ENCODE peak calls at places on chromosomes 1 and 21, in nine cellular contexts. One of them, this sample, is unnamed.

GRCh38 chr1:172208635-172209034 is 211.8 kb upstream of the C1orf105 start:
- DNase-seq in neural crest cell: no peak
- DNase-seq in stimulated activated naive CD8-positive, alpha-beta T cell treated with anti-CD3 and anti-CD28 coated beads, Interleukin-15, amount 100 ng/mL, for 72 hours: no peak
- DNase-seq in fibroblast of pulmonary artery: no peak
- DNase-seq in Jurkat, Clone E6-1: no peak
- DNase-seq in GM12891: no peak
- DNase-seq in posterior cingulate gyrus: no peak
- DNase-seq in activated naive CD4-positive, alpha-beta T cell treated with Interleukin-2 at 50 U/mL for 16 hours: no peak
- DNase-seq in AG08396: no peak
- DNase-seq in this sample: no peak

GRCh38 chr1:92210701-92211100 is 7.0 kb upstream of the C1orf146 start:
- DNase-seq in stimulated activated naive CD8-positive, alpha-beta T cell treated with anti-CD3 and anti-CD28 coated beads, Interleukin-15, amount 100 ng/mL, for 72 hours: no peak
- DNase-seq in Jurkat, Clone E6-1: no peak
- DNase-seq in AG08396: no peak
- DNase-seq in activated naive CD4-positive, alpha-beta T cell treated with Interleukin-2 at 50 U/mL for 16 hours: no peak
- DNase-seq in posterior cingulate gyrus: no peak
- DNase-seq in fibroblast of pulmonary artery: peak
- DNase-seq in neural crest cell: no peak
- DNase-seq in GM12891: no peak
- DNase-seq in this sample: peak

GRCh38 chr21:34198232-34199120 is 125.1 kb downstream of the MRPS6 start:
- DNase-seq in GM12891: no peak
- DNase-seq in Jurkat, Clone E6-1: peak
- DNase-seq in neural crest cell: no peak
- DNase-seq in AG08396: no peak
- DNase-seq in fibroblast of pulmonary artery: no peak
- DNase-seq in posterior cingulate gyrus: no peak
- DNase-seq in activated naive CD4-positive, alpha-beta T cell treated with Interleukin-2 at 50 U/mL for 16 hours: peak
- DNase-seq in stimulated activated naive CD8-positive, alpha-beta T cell treated with anti-CD3 and anti-CD28 coated beads, Interleukin-15, amount 100 ng/mL, for 72 hours: peak
- DNase-seq in this sample: no peak

GRCh38 chr1:208977012-208977411 is 606.5 kb upstream of the CAMK1G start:
- DNase-seq in fibroblast of pulmonary artery: no peak
- DNase-seq in stimulated activated naive CD8-positive, alpha-beta T cell treated with anti-CD3 and anti-CD28 coated beads, Interleukin-15, amount 100 ng/mL, for 72 hours: no peak
- DNase-seq in GM12891: no peak
- DNase-seq in posterior cingulate gyrus: no peak
- DNase-seq in activated naive CD4-positive, alpha-beta T cell treated with Interleukin-2 at 50 U/mL for 16 hours: no peak
- DNase-seq in AG08396: no peak
- DNase-seq in neural crest cell: no peak
- DNase-seq in Jurkat, Clone E6-1: no peak
- DNase-seq in this sample: peak

GRCh38 chr1:151613275-151613867 is 1.5 kb downstream of the SNX27 start:
- DNase-seq in fibroblast of pulmonary artery: no peak
- DNase-seq in activated naive CD4-positive, alpha-beta T cell treated with Interleukin-2 at 50 U/mL for 16 hours: no peak
- DNase-seq in posterior cingulate gyrus: no peak
- DNase-seq in stimulated activated naive CD8-positive, alpha-beta T cell treated with anti-CD3 and anti-CD28 coated beads, Interleukin-15, amount 100 ng/mL, for 72 hours: no peak
- DNase-seq in Jurkat, Clone E6-1: no peak
- DNase-seq in AG08396: no peak
- DNase-seq in neural crest cell: no peak
- DNase-seq in GM12891: no peak
- DNase-seq in this sample: no peak

GRCh38 chr1:121483234-121483633 is 298.5 kb downstream of the SRGAP2C start:
- DNase-seq in GM12891: no peak
- DNase-seq in activated naive CD4-positive, alpha-beta T cell treated with Interleukin-2 at 50 U/mL for 16 hours: no peak
- DNase-seq in fibroblast of pulmonary artery: no peak
- DNase-seq in posterior cingulate gyrus: no peak
- DNase-seq in neural crest cell: no peak
- DNase-seq in stimulated activated naive CD8-positive, alpha-beta T cell treated with anti-CD3 and anti-CD28 coated beads, Interleukin-15, amount 100 ng/mL, for 72 hours: no peak
- DNase-seq in Jurkat, Clone E6-1: no peak
- DNase-seq in AG08396: no peak
- DNase-seq in this sample: no peak

GRCh38 chr1:12078575-12078937 is 15.5 kb downstream of the TNFRSF8 start:
- DNase-seq in activated naive CD4-positive, alpha-beta T cell treated with Interleukin-2 at 50 U/mL for 16 hours: no peak
- DNase-seq in Jurkat, Clone E6-1: no peak
- DNase-seq in GM12891: no peak
- DNase-seq in neural crest cell: no peak
- DNase-seq in posterior cingulate gyrus: no peak
- DNase-seq in stimulated activated naive CD8-positive, alpha-beta T cell treated with anti-CD3 and anti-CD28 coated beads, Interleukin-15, amount 100 ng/mL, for 72 hours: no peak
- DNase-seq in fibroblast of pulmonary artery: no peak
- DNase-seq in AG08396: no peak
- DNase-seq in this sample: no peak

GRCh38 chr1:203306089-203306969 is 1.0 kb downstream of the BTG2 start:
- DNase-seq in AG08396: peak
- DNase-seq in fibroblast of pulmonary artery: peak
- DNase-seq in Jurkat, Clone E6-1: no peak
- DNase-seq in GM12891: no peak
- DNase-seq in stimulated activated naive CD8-positive, alpha-beta T cell treated with anti-CD3 and anti-CD28 coated beads, Interleukin-15, amount 100 ng/mL, for 72 hours: peak
- DNase-seq in posterior cingulate gyrus: peak
- DNase-seq in neural crest cell: no peak
- DNase-seq in activated naive CD4-positive, alpha-beta T cell treated with Interleukin-2 at 50 U/mL for 16 hours: peak
- DNase-seq in this sample: peak

GRCh38 chr1:160777486-160778089 is 18.4 kb upstream of the LY9 start:
- DNase-seq in fibroblast of pulmonary artery: peak
- DNase-seq in activated naive CD4-positive, alpha-beta T cell treated with Interleukin-2 at 50 U/mL for 16 hours: peak
- DNase-seq in GM12891: no peak
- DNase-seq in AG08396: no peak
- DNase-seq in neural crest cell: peak
- DNase-seq in Jurkat, Clone E6-1: peak
- DNase-seq in stimulated activated naive CD8-positive, alpha-beta T cell treated with anti-CD3 and anti-CD28 coated beads, Interleukin-15, amount 100 ng/mL, for 72 hours: peak
- DNase-seq in posterior cingulate gyrus: no peak
- DNase-seq in this sample: no peak

GRCh38 chr1:215473943-215474342 is 93.2 kb upstream of the KCTD3 start:
- DNase-seq in fibroblast of pulmonary artery: peak
- DNase-seq in activated naive CD4-positive, alpha-beta T cell treated with Interleukin-2 at 50 U/mL for 16 hours: no peak
- DNase-seq in stimulated activated naive CD8-positive, alpha-beta T cell treated with anti-CD3 and anti-CD28 coated beads, Interleukin-15, amount 100 ng/mL, for 72 hours: no peak
- DNase-seq in Jurkat, Clone E6-1: no peak
- DNase-seq in neural crest cell: no peak
- DNase-seq in AG08396: peak
- DNase-seq in GM12891: no peak
- DNase-seq in posterior cingulate gyrus: no peak
- DNase-seq in this sample: peak

GRCh38 chr1:170533331-170533730 is 1.4 kb downstream of the GORAB start:
- DNase-seq in AG08396: peak
- DNase-seq in GM12891: no peak
- DNase-seq in posterior cingulate gyrus: no peak
- DNase-seq in fibroblast of pulmonary artery: peak
- DNase-seq in stimulated activated naive CD8-positive, alpha-beta T cell treated with anti-CD3 and anti-CD28 coated beads, Interleukin-15, amount 100 ng/mL, for 72 hours: no peak
- DNase-seq in Jurkat, Clone E6-1: no peak
- DNase-seq in activated naive CD4-positive, alpha-beta T cell treated with Interleukin-2 at 50 U/mL for 16 hours: no peak
- DNase-seq in neural crest cell: no peak
- DNase-seq in this sample: peak

GRCh38 chr1:181152892-181153633 is 64.6 kb downstream of the IER5 start:
- DNase-seq in stimulated activated naive CD8-positive, alpha-beta T cell treated with anti-CD3 and anti-CD28 coated beads, Interleukin-15, amount 100 ng/mL, for 72 hours: no peak
- DNase-seq in neural crest cell: no peak
- DNase-seq in AG08396: peak
- DNase-seq in activated naive CD4-positive, alpha-beta T cell treated with Interleukin-2 at 50 U/mL for 16 hours: no peak
- DNase-seq in posterior cingulate gyrus: peak
- DNase-seq in GM12891: no peak
- DNase-seq in Jurkat, Clone E6-1: peak
- DNase-seq in fibroblast of pulmonary artery: peak
- DNase-seq in this sample: peak

GRCh38 chr1:197909346-197909745 is 6.9 kb downstream of the C1orf53 start:
- DNase-seq in Jurkat, Clone E6-1: no peak
- DNase-seq in fibroblast of pulmonary artery: no peak
- DNase-seq in stimulated activated naive CD8-positive, alpha-beta T cell treated with anti-CD3 and anti-CD28 coated beads, Interleukin-15, amount 100 ng/mL, for 72 hours: no peak
- DNase-seq in neural crest cell: no peak
- DNase-seq in posterior cingulate gyrus: no peak
- DNase-seq in GM12891: no peak
- DNase-seq in AG08396: no peak
- DNase-seq in activated naive CD4-positive, alpha-beta T cell treated with Interleukin-2 at 50 U/mL for 16 hours: no peak
- DNase-seq in this sample: no peak

GRCh38 chr1:210455840-210456603 is 127.3 kb downstream of the HHAT start:
- DNase-seq in fibroblast of pulmonary artery: no peak
- DNase-seq in Jurkat, Clone E6-1: no peak
- DNase-seq in GM12891: no peak
- DNase-seq in neural crest cell: no peak
- DNase-seq in posterior cingulate gyrus: no peak
- DNase-seq in stimulated activated naive CD8-positive, alpha-beta T cell treated with anti-CD3 and anti-CD28 coated beads, Interleukin-15, amount 100 ng/mL, for 72 hours: no peak
- DNase-seq in activated naive CD4-positive, alpha-beta T cell treated with Interleukin-2 at 50 U/mL for 16 hours: no peak
- DNase-seq in AG08396: no peak
- DNase-seq in this sample: no peak

GRCh38 chr21:38438476-38438893 is 59.8 kb downstream of the ERG start:
- DNase-seq in fibroblast of pulmonary artery: peak
- DNase-seq in posterior cingulate gyrus: no peak
- DNase-seq in GM12891: no peak
- DNase-seq in AG08396: peak
- DNase-seq in activated naive CD4-positive, alpha-beta T cell treated with Interleukin-2 at 50 U/mL for 16 hours: no peak
- DNase-seq in stimulated activated naive CD8-positive, alpha-beta T cell treated with anti-CD3 and anti-CD28 coated beads, Interleukin-15, amount 100 ng/mL, for 72 hours: no peak
- DNase-seq in Jurkat, Clone E6-1: no peak
- DNase-seq in neural crest cell: no peak
- DNase-seq in this sample: no peak

GRCh38 chr1:207970329-207971038 is 59.6 kb upstream of the CD34 start:
- DNase-seq in stimulated activated naive CD8-positive, alpha-beta T cell treated with anti-CD3 and anti-CD28 coated beads, Interleukin-15, amount 100 ng/mL, for 72 hours: no peak
- DNase-seq in GM12891: no peak
- DNase-seq in Jurkat, Clone E6-1: no peak
- DNase-seq in AG08396: peak
- DNase-seq in neural crest cell: no peak
- DNase-seq in activated naive CD4-positive, alpha-beta T cell treated with Interleukin-2 at 50 U/mL for 16 hours: no peak
- DNase-seq in fibroblast of pulmonary artery: no peak
- DNase-seq in posterior cingulate gyrus: no peak
- DNase-seq in this sample: no peak

GRCh38 chr1:117645343-117645742 is 39.5 kb downstream of the TENT5C start:
- DNase-seq in AG08396: no peak
- DNase-seq in fibroblast of pulmonary artery: no peak
- DNase-seq in posterior cingulate gyrus: no peak
- DNase-seq in stimulated activated naive CD8-positive, alpha-beta T cell treated with anti-CD3 and anti-CD28 coated beads, Interleukin-15, amount 100 ng/mL, for 72 hours: no peak
- DNase-seq in activated naive CD4-positive, alpha-beta T cell treated with Interleukin-2 at 50 U/mL for 16 hours: no peak
- DNase-seq in Jurkat, Clone E6-1: no peak
- DNase-seq in neural crest cell: no peak
- DNase-seq in GM12891: no peak
- DNase-seq in this sample: no peak

GRCh38 chr1:109782514-109782913 is 18.8 kb upstream of the EPS8L3 start:
- DNase-seq in neural crest cell: no peak
- DNase-seq in AG08396: no peak
- DNase-seq in Jurkat, Clone E6-1: no peak
- DNase-seq in fibroblast of pulmonary artery: no peak
- DNase-seq in stimulated activated naive CD8-positive, alpha-beta T cell treated with anti-CD3 and anti-CD28 coated beads, Interleukin-15, amount 100 ng/mL, for 72 hours: no peak
- DNase-seq in GM12891: no peak
- DNase-seq in posterior cingulate gyrus: no peak
- DNase-seq in activated naive CD4-positive, alpha-beta T cell treated with Interleukin-2 at 50 U/mL for 16 hours: no peak
- DNase-seq in this sample: no peak

GRCh38 chr1:64474133-64474532 is 4.2 kb downstream of the CACHD1 start:
- DNase-seq in GM12891: no peak
- DNase-seq in neural crest cell: no peak
- DNase-seq in stimulated activated naive CD8-positive, alpha-beta T cell treated with anti-CD3 and anti-CD28 coated beads, Interleukin-15, amount 100 ng/mL, for 72 hours: no peak
- DNase-seq in activated naive CD4-positive, alpha-beta T cell treated with Interleukin-2 at 50 U/mL for 16 hours: no peak
- DNase-seq in fibroblast of pulmonary artery: no peak
- DNase-seq in AG08396: no peak
- DNase-seq in posterior cingulate gyrus: no peak
- DNase-seq in Jurkat, Clone E6-1: no peak
- DNase-seq in this sample: no peak

GRCh38 chr1:26597629-26598039 is 68.1 kb downstream of the RPS6KA1 start:
- DNase-seq in posterior cingulate gyrus: no peak
- DNase-seq in activated naive CD4-positive, alpha-beta T cell treated with Interleukin-2 at 50 U/mL for 16 hours: no peak
- DNase-seq in AG08396: peak
- DNase-seq in Jurkat, Clone E6-1: peak
- DNase-seq in stimulated activated naive CD8-positive, alpha-beta T cell treated with anti-CD3 and anti-CD28 coated beads, Interleukin-15, amount 100 ng/mL, for 72 hours: no peak
- DNase-seq in fibroblast of pulmonary artery: peak
- DNase-seq in GM12891: no peak
- DNase-seq in neural crest cell: no peak
- DNase-seq in this sample: no peak

This sample was measured in foreskin fibroblast.